ENCODE peak calls at places on chromosomes 12 and 14, in nine cellular contexts. One of them, this sample, is unnamed.

GRCh38 chr14:31613188-31613587 is 52.0 kb downstream of the NUBPL start:
- DNase-seq in iPS DF 6.9: no peak
- DNase-seq in stromal cell of bone marrow: no peak
- DNase-seq in CD8-positive, alpha-beta T cell: no peak
- DNase-seq in activated naive CD4-positive, alpha-beta T cell treated with Interleukin-2 at 50 U/mL for 16 hours: no peak
- DNase-seq in putamen: no peak
- DNase-seq in OCI-LY7: no peak
- DNase-seq in myocyte: no peak
- DNase-seq in naive thymus-derived CD8-positive, alpha-beta T cell: no peak
- DNase-seq in this sample: no peak

GRCh38 chr12:118655588-118655987 is 279.2 kb downstream of the SUDS3 start:
- DNase-seq in myocyte: no peak
- DNase-seq in naive thymus-derived CD8-positive, alpha-beta T cell: no peak
- DNase-seq in iPS DF 6.9: no peak
- DNase-seq in putamen: no peak
- DNase-seq in OCI-LY7: no peak
- DNase-seq in stromal cell of bone marrow: no peak
- DNase-seq in CD8-positive, alpha-beta T cell: no peak
- DNase-seq in activated naive CD4-positive, alpha-beta T cell treated with Interleukin-2 at 50 U/mL for 16 hours: no peak
- DNase-seq in this sample: no peak

GRCh38 chr12:40149673-40150260 is 43.9 kb upstream of the SLC2A13 start:
- DNase-seq in myocyte: no peak
- DNase-seq in OCI-LY7: no peak
- DNase-seq in CD8-positive, alpha-beta T cell: no peak
- DNase-seq in iPS DF 6.9: no peak
- DNase-seq in putamen: no peak
- DNase-seq in activated naive CD4-positive, alpha-beta T cell treated with Interleukin-2 at 50 U/mL for 16 hours: no peak
- DNase-seq in naive thymus-derived CD8-positive, alpha-beta T cell: no peak
- DNase-seq in stromal cell of bone marrow: peak
- DNase-seq in this sample: no peak

GRCh38 chr12:131116437-131117117 is 162.9 kb downstream of the ADGRD1 start:
- DNase-seq in putamen: no peak
- DNase-seq in iPS DF 6.9: peak
- DNase-seq in myocyte: no peak
- DNase-seq in naive thymus-derived CD8-positive, alpha-beta T cell: no peak
- DNase-seq in CD8-positive, alpha-beta T cell: no peak
- DNase-seq in activated naive CD4-positive, alpha-beta T cell treated with Interleukin-2 at 50 U/mL for 16 hours: no peak
- DNase-seq in stromal cell of bone marrow: peak
- DNase-seq in OCI-LY7: no peak
- DNase-seq in this sample: no peak

GRCh38 chr14:67837011-67837624 is 17.5 kb downstream of the RAD51B start:
- DNase-seq in putamen: no peak
- DNase-seq in myocyte: peak
- DNase-seq in activated naive CD4-positive, alpha-beta T cell treated with Interleukin-2 at 50 U/mL for 16 hours: peak
- DNase-seq in stromal cell of bone marrow: peak
- DNase-seq in iPS DF 6.9: peak
- DNase-seq in naive thymus-derived CD8-positive, alpha-beta T cell: peak
- DNase-seq in CD8-positive, alpha-beta T cell: no peak
- DNase-seq in OCI-LY7: peak
- DNase-seq in this sample: no peak

GRCh38 chr14:105840266-105841021 is 314.1 kb downstream of the TMEM121 start:
- DNase-seq in stromal cell of bone marrow: no peak
- DNase-seq in naive thymus-derived CD8-positive, alpha-beta T cell: no peak
- DNase-seq in iPS DF 6.9: no peak
- DNase-seq in CD8-positive, alpha-beta T cell: no peak
- DNase-seq in OCI-LY7: peak
- DNase-seq in putamen: no peak
- DNase-seq in myocyte: no peak
- DNase-seq in activated naive CD4-positive, alpha-beta T cell treated with Interleukin-2 at 50 U/mL for 16 hours: peak
- DNase-seq in this sample: no peak

GRCh38 chr14:21346532-21347135 is 37.2 kb downstream of the SUPT16H start:
- DNase-seq in iPS DF 6.9: no peak
- DNase-seq in CD8-positive, alpha-beta T cell: no peak
- DNase-seq in stromal cell of bone marrow: peak
- DNase-seq in activated naive CD4-positive, alpha-beta T cell treated with Interleukin-2 at 50 U/mL for 16 hours: no peak
- DNase-seq in OCI-LY7: no peak
- DNase-seq in naive thymus-derived CD8-positive, alpha-beta T cell: no peak
- DNase-seq in putamen: no peak
- DNase-seq in myocyte: no peak
- DNase-seq in this sample: no peak

GRCh38 chr12:49364989-49365388 is 2.3 kb upstream of the SPATS2 start:
- DNase-seq in myocyte: no peak
- DNase-seq in stromal cell of bone marrow: peak
- DNase-seq in OCI-LY7: no peak
- DNase-seq in iPS DF 6.9: no peak
- DNase-seq in putamen: no peak
- DNase-seq in activated naive CD4-positive, alpha-beta T cell treated with Interleukin-2 at 50 U/mL for 16 hours: no peak
- DNase-seq in naive thymus-derived CD8-positive, alpha-beta T cell: no peak
- DNase-seq in CD8-positive, alpha-beta T cell: no peak
- DNase-seq in this sample: no peak

GRCh38 chr12:127509066-127509778 is 757.7 kb upstream of the TMEM132C start:
- DNase-seq in stromal cell of bone marrow: peak
- DNase-seq in putamen: no peak
- DNase-seq in activated naive CD4-positive, alpha-beta T cell treated with Interleukin-2 at 50 U/mL for 16 hours: no peak
- DNase-seq in CD8-positive, alpha-beta T cell: no peak
- DNase-seq in naive thymus-derived CD8-positive, alpha-beta T cell: no peak
- DNase-seq in OCI-LY7: no peak
- DNase-seq in iPS DF 6.9: no peak
- DNase-seq in myocyte: peak
- DNase-seq in this sample: no peak

GRCh38 chr12:124537525-124538193 is 29.8 kb downstream of the NCOR2 start:
- DNase-seq in naive thymus-derived CD8-positive, alpha-beta T cell: no peak
- DNase-seq in putamen: peak
- DNase-seq in activated naive CD4-positive, alpha-beta T cell treated with Interleukin-2 at 50 U/mL for 16 hours: no peak
- DNase-seq in iPS DF 6.9: no peak
- DNase-seq in myocyte: no peak
- DNase-seq in stromal cell of bone marrow: no peak
- DNase-seq in CD8-positive, alpha-beta T cell: no peak
- DNase-seq in OCI-LY7: no peak
- DNase-seq in this sample: no peak

GRCh38 chr12:44775916-44776315 is 100.2 kb downstream of the NELL2 start:
- DNase-seq in myocyte: no peak
- DNase-seq in iPS DF 6.9: no peak
- DNase-seq in stromal cell of bone marrow: no peak
- DNase-seq in putamen: no peak
- DNase-seq in CD8-positive, alpha-beta T cell: no peak
- DNase-seq in OCI-LY7: no peak
- DNase-seq in naive thymus-derived CD8-positive, alpha-beta T cell: no peak
- DNase-seq in activated naive CD4-positive, alpha-beta T cell treated with Interleukin-2 at 50 U/mL for 16 hours: no peak
- DNase-seq in this sample: no peak

GRCh38 chr12:49974677-49975369 is 2.1 kb downstream of the AQP6 start:
- DNase-seq in stromal cell of bone marrow: no peak
- DNase-seq in CD8-positive, alpha-beta T cell: no peak
- DNase-seq in myocyte: no peak
- DNase-seq in putamen: peak
- DNase-seq in naive thymus-derived CD8-positive, alpha-beta T cell: no peak
- DNase-seq in OCI-LY7: no peak
- DNase-seq in activated naive CD4-positive, alpha-beta T cell treated with Interleukin-2 at 50 U/mL for 16 hours: no peak
- DNase-seq in iPS DF 6.9: no peak
- DNase-seq in this sample: no peak

GRCh38 chr14:64060648-64061096 is 207.9 kb downstream of the SYNE2 start:
- DNase-seq in activated naive CD4-positive, alpha-beta T cell treated with Interleukin-2 at 50 U/mL for 16 hours: no peak
- DNase-seq in stromal cell of bone marrow: no peak
- DNase-seq in putamen: no peak
- DNase-seq in naive thymus-derived CD8-positive, alpha-beta T cell: no peak
- DNase-seq in iPS DF 6.9: peak
- DNase-seq in myocyte: peak
- DNase-seq in CD8-positive, alpha-beta T cell: no peak
- DNase-seq in OCI-LY7: peak
- DNase-seq in this sample: no peak

GRCh38 chr12:122929812-122930211 is 33.9 kb upstream of the VPS37B start:
- DNase-seq in OCI-LY7: no peak
- DNase-seq in putamen: no peak
- DNase-seq in myocyte: no peak
- DNase-seq in activated naive CD4-positive, alpha-beta T cell treated with Interleukin-2 at 50 U/mL for 16 hours: no peak
- DNase-seq in CD8-positive, alpha-beta T cell: no peak
- DNase-seq in stromal cell of bone marrow: no peak
- DNase-seq in naive thymus-derived CD8-positive, alpha-beta T cell: no peak
- DNase-seq in iPS DF 6.9: no peak
- DNase-seq in this sample: no peak

GRCh38 chr12:57887631-57888406 is 41.3 kb upstream of the CTDSP2 start:
- DNase-seq in putamen: no peak
- DNase-seq in OCI-LY7: no peak
- DNase-seq in iPS DF 6.9: no peak
- DNase-seq in stromal cell of bone marrow: peak
- DNase-seq in activated naive CD4-positive, alpha-beta T cell treated with Interleukin-2 at 50 U/mL for 16 hours: no peak
- DNase-seq in naive thymus-derived CD8-positive, alpha-beta T cell: no peak
- DNase-seq in CD8-positive, alpha-beta T cell: no peak
- DNase-seq in myocyte: peak
- DNase-seq in this sample: no peak

GRCh38 chr12:132162508-132163031 is 18.3 kb downstream of the NOC4L start:
- DNase-seq in myocyte: peak
- DNase-seq in naive thymus-derived CD8-positive, alpha-beta T cell: no peak
- DNase-seq in CD8-positive, alpha-beta T cell: no peak
- DNase-seq in stromal cell of bone marrow: peak
- DNase-seq in putamen: no peak
- DNase-seq in OCI-LY7: no peak
- DNase-seq in iPS DF 6.9: no peak
- DNase-seq in activated naive CD4-positive, alpha-beta T cell treated with Interleukin-2 at 50 U/mL for 16 hours: no peak
- DNase-seq in this sample: no peak

GRCh38 chr14:74618078-74618952 is 6.3 kb upstream of the LTBP2 start:
- DNase-seq in CD8-positive, alpha-beta T cell: peak
- DNase-seq in naive thymus-derived CD8-positive, alpha-beta T cell: peak
- DNase-seq in OCI-LY7: peak
- DNase-seq in myocyte: peak
- DNase-seq in stromal cell of bone marrow: no peak
- DNase-seq in putamen: no peak
- DNase-seq in iPS DF 6.9: no peak
- DNase-seq in activated naive CD4-positive, alpha-beta T cell treated with Interleukin-2 at 50 U/mL for 16 hours: peak
- DNase-seq in this sample: no peak

GRCh38 chr12:45216297-45216982 is 545 bp downstream of the ANO6 start:
- DNase-seq in activated naive CD4-positive, alpha-beta T cell treated with Interleukin-2 at 50 U/mL for 16 hours: peak
- DNase-seq in putamen: peak
- DNase-seq in OCI-LY7: peak
- DNase-seq in stromal cell of bone marrow: no peak
- DNase-seq in iPS DF 6.9: no peak
- DNase-seq in myocyte: peak
- DNase-seq in CD8-positive, alpha-beta T cell: peak
- DNase-seq in naive thymus-derived CD8-positive, alpha-beta T cell: peak
- DNase-seq in this sample: no peak

GRCh38 chr12:113422030-113422900 is at the start of gene SDSL:
- DNase-seq in stromal cell of bone marrow: peak
- DNase-seq in naive thymus-derived CD8-positive, alpha-beta T cell: no peak
- DNase-seq in iPS DF 6.9: no peak
- DNase-seq in activated naive CD4-positive, alpha-beta T cell treated with Interleukin-2 at 50 U/mL for 16 hours: no peak
- DNase-seq in myocyte: peak
- DNase-seq in OCI-LY7: peak
- DNase-seq in CD8-positive, alpha-beta T cell: no peak
- DNase-seq in putamen: peak
- DNase-seq in this sample: no peak

GRCh38 chr12:85725991-85726390 is 110.2 kb downstream of the RASSF9 start:
- DNase-seq in stromal cell of bone marrow: no peak
- DNase-seq in iPS DF 6.9: no peak
- DNase-seq in myocyte: peak
- DNase-seq in naive thymus-derived CD8-positive, alpha-beta T cell: no peak
- DNase-seq in CD8-positive, alpha-beta T cell: no peak
- DNase-seq in activated naive CD4-positive, alpha-beta T cell treated with Interleukin-2 at 50 U/mL for 16 hours: no peak
- DNase-seq in OCI-LY7: no peak
- DNase-seq in putamen: no peak
- DNase-seq in this sample: no peak

GRCh38 chr14:90426663-90427062 is 29.8 kb downstream of the CALM1 start:
- DNase-seq in naive thymus-derived CD8-positive, alpha-beta T cell: no peak
- DNase-seq in CD8-positive, alpha-beta T cell: no peak
- DNase-seq in stromal cell of bone marrow: no peak
- DNase-seq in putamen: no peak
- DNase-seq in iPS DF 6.9: no peak
- DNase-seq in activated naive CD4-positive, alpha-beta T cell treated with Interleukin-2 at 50 U/mL for 16 hours: no peak
- DNase-seq in OCI-LY7: no peak
- DNase-seq in myocyte: no peak
- DNase-seq in this sample: no peak

GRCh38 chr12:43277630-43278267 is 274.3 kb downstream of the ADAMTS20 start:
- DNase-seq in naive thymus-derived CD8-positive, alpha-beta T cell: no peak
- DNase-seq in myocyte: no peak
- DNase-seq in OCI-LY7: no peak
- DNase-seq in putamen: no peak
- DNase-seq in stromal cell of bone marrow: no peak
- DNase-seq in activated naive CD4-positive, alpha-beta T cell treated with Interleukin-2 at 50 U/mL for 16 hours: no peak
- DNase-seq in CD8-positive, alpha-beta T cell: no peak
- DNase-seq in iPS DF 6.9: no peak
- DNase-seq in this sample: no peak